ENCODE peak calls at places on chromosomes 11 and 22, in eight cellular contexts. W is esophagus squamous epithelium, L is RWPE1, J is astrocyte of the cerebellum, M is AG10803, G is right lobe of liver, Y is AG04450, O is fibroblast of pulmonary artery. X is an unnamed sample.

GRCh38 chr22:33927752-33928151 is 7.5 kb upstream of the LARGE1 start:
- DNase-seq in Y (no peak), J (no peak), O (no peak), W (no peak), G (no peak), M (no peak), L (no peak), X (no peak)

GRCh38 chr11:40183073-40184064 is 1276.1 kb downstream of the LRRC4C start:
- DNase-seq in J (no peak), Y (no peak), W (no peak), L (no peak), O (no peak), M (no peak), G (no peak), X (no peak)

GRCh38 chr22:18152519-18152918 is 2.5 kb downstream of the USP18 start:
- DNase-seq in L (no peak), Y (no peak), O (no peak), W (no peak), G (no peak), J (no peak), M (no peak), X (no peak)

GRCh38 chr11:8070417-8071101 is 10.5 kb upstream of the TUB start:
- DNase-seq in L (peak; percentile 45), O (peak; percentile 62), G (no peak), M (peak; percentile 41), W (no peak), J (no peak), Y (no peak), X (no peak)

GRCh38 chr11:130300567-130300966 is 14.2 kb downstream of the ZBTB44 start:
- DNase-seq in O (no peak), G (no peak), Y (no peak), W (no peak), L (no peak), J (no peak), M (no peak), X (no peak)

GRCh38 chr11:95886462-95886861 is 37.4 kb downstream of the MTMR2 start:
- DNase-seq in J (no peak), O (no peak), L (no peak), M (no peak), Y (no peak), W (no peak), G (no peak), X (no peak)

GRCh38 chr11:102676086-102676485 is 29.5 kb downstream of the MMP27 start:
- DNase-seq in G (no peak), O (no peak), J (no peak), Y (no peak), M (no peak), W (no peak), L (no peak), X (no peak)

GRCh38 chr11:61601512-61601911 is 20.6 kb upstream of the SYT7 start:
- DNase-seq in J (no peak), M (no peak), O (no peak), W (no peak), G (no peak), Y (no peak), L (no peak), X (no peak)

GRCh38 chr11:68122936-68123539 is 1.9 kb upstream of the CHKA start:
- DNase-seq in L (no peak), Y (no peak), G (peak; percentile 51), W (no peak), J (no peak), M (no peak), O (no peak), X (no peak)

GRCh38 chr11:27806122-27806521 is 105.9 kb upstream of the BDNF start:
- DNase-seq in Y (no peak), J (no peak), O (no peak), M (no peak), W (no peak), G (no peak), L (no peak), X (no peak)

GRCh38 chr22:35074583-35074982 is 8.6 kb downstream of the ISX start:
- DNase-seq in L (no peak), J (no peak), Y (no peak), O (no peak), W (no peak), G (no peak), M (no peak), X (no peak)

DNA sequence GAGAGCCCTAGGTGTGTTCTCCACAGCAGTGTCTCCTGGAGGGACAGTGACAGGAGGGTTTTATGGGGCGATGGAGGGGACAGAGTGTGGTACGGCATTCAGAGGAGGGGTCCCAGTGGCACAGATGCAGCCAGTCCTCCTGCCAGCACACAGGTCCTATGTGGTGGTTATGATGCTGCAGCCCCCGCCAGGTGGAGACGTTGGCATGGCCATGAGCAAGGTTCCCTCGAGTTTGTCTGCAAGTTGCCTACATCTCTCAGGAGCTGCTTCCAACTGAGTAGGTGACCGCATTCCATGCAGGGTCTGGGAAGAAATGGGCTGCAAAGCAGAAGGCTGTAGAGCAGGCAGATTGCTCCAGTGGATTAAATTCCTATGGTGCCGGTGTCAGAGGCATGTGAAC is 646.0 kb downstream of the TBC1D22A start:
- DNase-seq in M (no peak), G (no peak), O (no peak), J (no peak), L (no peak), Y (no peak), W (no peak), X (peak; percentile 74)
- TF ChIP-seq CTCF in M (no peak), G (no peak), O (no peak), J (no peak), L (no peak), Y (no peak), W (no peak), X (no peak)

DNA sequence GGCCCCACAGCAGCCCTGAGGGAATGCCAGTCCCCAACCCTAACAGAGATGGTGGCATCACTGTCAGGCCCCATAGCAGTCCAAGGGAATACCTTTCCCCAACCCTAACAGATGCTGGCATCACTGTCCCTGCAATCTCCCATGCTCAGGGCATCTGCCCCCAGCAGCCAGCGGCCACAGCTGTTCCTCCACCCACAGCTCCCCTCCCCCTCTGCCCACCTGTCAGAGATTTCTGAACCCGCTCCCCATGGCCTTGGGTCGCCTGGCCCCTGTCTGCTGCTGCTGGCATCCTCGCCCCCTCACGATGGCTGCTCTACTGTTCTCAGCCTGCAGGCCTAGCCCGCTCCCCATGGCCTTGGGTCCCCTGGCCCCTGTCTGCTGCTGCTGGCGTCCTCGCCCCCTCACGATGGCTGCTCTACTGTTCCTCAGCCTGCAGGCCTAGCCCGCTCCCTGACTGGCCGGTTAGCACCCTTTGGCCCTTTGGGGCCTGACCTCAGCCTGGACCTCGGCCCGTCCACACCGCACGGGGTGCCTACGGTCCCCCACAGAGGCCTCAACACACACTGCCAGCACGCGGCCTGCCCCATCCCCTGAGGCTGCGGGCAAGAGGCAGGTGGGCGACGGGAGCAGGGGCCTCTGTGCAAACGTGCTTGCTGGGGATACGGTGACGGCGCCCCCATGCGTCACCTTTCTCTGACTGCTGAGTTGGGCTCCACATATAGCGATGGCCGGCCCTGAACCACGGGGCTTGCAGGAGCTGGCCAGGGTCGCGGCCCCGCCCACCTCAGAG is 20.7 kb downstream of the CHID1 start:
- DNase-seq in W (no peak), J (no peak), G (no peak), L (no peak), M (no peak), Y (no peak), O (no peak), X (no peak)
- TF ChIP-seq CTCF in W (no peak), J (no peak), G (no peak), L (no peak), M (no peak), Y (no peak), O (no peak), X (no peak)

DNA sequence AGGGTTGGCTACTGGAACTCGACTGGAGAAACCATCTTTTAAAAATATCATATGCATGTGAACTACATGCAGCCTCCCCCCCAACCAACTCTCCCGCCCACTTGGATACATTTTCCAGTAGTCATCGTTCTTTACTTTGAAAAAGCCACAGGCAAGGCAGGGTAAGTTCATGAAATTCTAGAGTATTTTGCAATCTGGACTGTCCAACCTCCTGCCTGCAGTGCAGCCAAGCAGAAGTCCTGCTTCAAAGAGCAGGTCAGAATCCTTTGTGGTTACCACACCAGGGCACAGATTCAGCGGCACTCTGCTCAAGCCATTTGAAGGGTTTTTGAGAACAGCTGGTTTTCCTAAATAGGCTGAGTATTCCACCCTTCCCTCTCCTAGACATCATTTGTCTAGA is 12.1 kb downstream of the ELF5 start:
- DNase-seq in O (peak; percentile 66), Y (peak; percentile 73), W (no peak), J (peak; percentile 97), G (peak; percentile 56), M (peak; percentile 96), L (peak; percentile 36), X (no peak)
- TF ChIP-seq CTCF in O (no peak), Y (no peak), W (no peak), J (no peak), G (no peak), M (no peak), L (no peak), X (no peak)

DNA sequence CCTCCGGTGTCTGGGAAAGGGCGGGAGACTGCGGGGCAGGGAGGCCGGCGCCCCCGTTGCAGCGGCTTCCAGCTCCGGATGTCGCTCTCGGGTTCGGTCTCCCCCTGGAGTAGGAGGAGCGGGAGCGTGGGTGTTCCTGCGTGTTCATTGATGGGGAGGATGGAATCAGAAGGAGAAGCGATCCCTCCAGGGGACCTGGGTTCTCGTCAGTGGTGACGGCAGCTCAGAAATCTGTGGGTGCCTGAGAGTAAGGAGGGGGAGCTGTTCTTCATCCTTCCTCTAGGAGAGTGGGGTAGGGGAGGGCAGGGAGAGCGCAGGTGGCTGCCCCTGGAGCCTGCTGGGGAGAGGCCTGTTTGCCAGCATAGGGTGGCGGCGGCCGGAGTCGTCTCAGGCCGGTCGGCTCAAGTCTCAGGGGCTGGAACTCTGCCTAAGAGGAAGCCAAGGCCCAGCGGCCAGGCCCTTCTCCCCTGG is 1.1 kb downstream of the UBASH3B start:
- DNase-seq in J (no peak), G (peak; percentile 42), L (peak; percentile 33), O (peak; percentile 27), W (no peak), Y (no peak), M (no peak), X (no peak)
- TF ChIP-seq CTCF in J (peak; percentile 30), G (no peak), L (no peak), O (peak; percentile 2), W (no peak), Y (peak; percentile 19), M (peak; percentile 20), X (no peak)

DNA sequence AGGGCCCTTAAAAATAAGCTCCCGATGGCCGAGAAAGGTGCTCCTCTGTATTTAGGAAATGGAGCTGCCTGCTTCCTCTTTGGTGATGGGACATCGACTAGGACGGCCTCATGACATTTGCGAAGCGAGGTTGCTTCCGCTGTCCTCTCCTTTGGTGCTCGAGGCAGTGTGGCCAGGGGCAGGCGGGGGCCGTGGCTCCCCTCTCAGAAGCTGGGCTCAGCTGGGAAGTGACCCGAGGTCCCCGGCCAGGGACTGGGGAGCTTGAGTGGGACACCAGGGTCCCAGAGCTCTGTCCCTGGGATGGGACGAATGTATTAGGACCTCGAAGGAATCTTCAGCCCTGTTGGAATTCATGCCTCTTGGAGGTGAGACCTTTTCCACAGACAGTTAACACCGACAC is 151.1 kb downstream of the CTTN start:
- DNase-seq in L (no peak), M (no peak), Y (no peak), J (no peak), O (no peak), G (no peak), W (no peak), X (no peak)
- TF ChIP-seq CTCF in L (no peak), M (no peak), Y (no peak), J (no peak), O (no peak), G (no peak), W (no peak), X (no peak)

X was measured in osteocyte.